ENCODE peak calls at places on chromosome 10, in four cellular contexts. One of them, this sample, is unnamed.

GRCh38 chr10:22824984-22825383 is 102.9 kb upstream of the ARMC3 start:
- DNase-seq in astrocyte of the spinal cord: peak
- DNase-seq in fibroblast of mammary gland: peak
- DNase-seq in NCI-H1092 treated with DMSO at 0.1 percent for 48 hours: no peak
- DNase-seq in this sample: no peak

GRCh38 chr10:34717429-34717828 is 97.7 kb downstream of the PARD3 start:
- DNase-seq in astrocyte of the spinal cord: no peak
- DNase-seq in NCI-H1092 treated with DMSO at 0.1 percent for 48 hours: no peak
- DNase-seq in fibroblast of mammary gland: no peak
- DNase-seq in this sample: no peak

GRCh38 chr10:104925232-104925851 is 284.3 kb downstream of the SORCS3 start:
- DNase-seq in astrocyte of the spinal cord: peak
- DNase-seq in NCI-H1092 treated with DMSO at 0.1 percent for 48 hours: peak
- DNase-seq in fibroblast of mammary gland: peak
- DNase-seq in this sample: peak

GRCh38 chr10:125080296-125080695 is 80.1 kb downstream of the CTBP2 start:
- DNase-seq in fibroblast of mammary gland: no peak
- DNase-seq in NCI-H1092 treated with DMSO at 0.1 percent for 48 hours: no peak
- DNase-seq in astrocyte of the spinal cord: no peak
- DNase-seq in this sample: no peak

GRCh38 chr10:131206136-131206995 is 105.2 kb downstream of the TCERG1L start:
- DNase-seq in NCI-H1092 treated with DMSO at 0.1 percent for 48 hours: no peak
- DNase-seq in fibroblast of mammary gland: no peak
- DNase-seq in astrocyte of the spinal cord: no peak
- DNase-seq in this sample: no peak

GRCh38 chr10:66604195-66604594 is 321.6 kb upstream of the LRRTM3 start:
- DNase-seq in NCI-H1092 treated with DMSO at 0.1 percent for 48 hours: no peak
- DNase-seq in fibroblast of mammary gland: no peak
- DNase-seq in astrocyte of the spinal cord: no peak
- DNase-seq in this sample: no peak

GRCh38 chr10:62045765-62046521 is 144.4 kb downstream of the ARID5B start:
- DNase-seq in astrocyte of the spinal cord: peak
- DNase-seq in NCI-H1092 treated with DMSO at 0.1 percent for 48 hours: no peak
- DNase-seq in fibroblast of mammary gland: peak
- DNase-seq in this sample: peak

GRCh38 chr10:119222531-119222930 is 15.2 kb downstream of the GRK5 start:
- DNase-seq in fibroblast of mammary gland: no peak
- DNase-seq in astrocyte of the spinal cord: no peak
- DNase-seq in NCI-H1092 treated with DMSO at 0.1 percent for 48 hours: no peak
- DNase-seq in this sample: no peak

GRCh38 chr10:60732240-60733188 is 45.8 kb upstream of the CDK1 start:
- DNase-seq in NCI-H1092 treated with DMSO at 0.1 percent for 48 hours: no peak
- DNase-seq in fibroblast of mammary gland: no peak
- DNase-seq in astrocyte of the spinal cord: no peak
- DNase-seq in this sample: peak